ENCODE peak calls at places on chromosomes 3 and 15, in seven cellular contexts. A is HCT116, P is uterus, O is breast epithelium, U is transverse colon, X is esophagus muscularis mucosa, N is stomach. S is an unnamed sample.

GRCh38 chr3:97744289-97744688 is 20.3 kb upstream of the ARL6 start:
- DNase-seq in A (no peak), P (no peak), O (no peak), U (no peak), X (no peak), N (no peak), S (no peak)

GRCh38 chr15:57306944-57307411 is 69.3 kb upstream of the CGNL1 start:
- DNase-seq in A (no peak), P (no peak), O (no peak), U (no peak), X (no peak), N (no peak), S (no peak)

GRCh38 chr3:143168518-143169192 is 49.1 kb downstream of the CHST2 start:
- DNase-seq in A (no peak), P (no peak), O (no peak), U (no peak), X (no peak), N (no peak), S (no peak)

GRCh38 chr3:54575561-54575960 is 352.3 kb downstream of the LRTM1 start:
- DNase-seq in A (no peak), P (no peak), O (no peak), U (no peak), X (peak; percentile 82), N (no peak), S (no peak)

GRCh38 chr15:59685737-59686297 is 3.3 kb downstream of the BNIP2 start:
- DNase-seq in A (no peak), P (no peak), O (no peak), U (no peak), X (no peak), N (no peak), S (no peak)

GRCh38 chr3:39110041-39110639 is 2.7 kb downstream of the TTC21A start:
- DNase-seq in A (no peak), P (no peak), O (no peak), U (no peak), X (no peak), N (no peak), S (no peak)

GRCh38 chr3:175186511-175186910 is 327.4 kb downstream of the NAALADL2 start:
- DNase-seq in A (no peak), P (no peak), O (no peak), U (no peak), X (no peak), N (no peak), S (no peak)

GRCh38 chr3:55543228-55543627 is 56.1 kb upstream of the WNT5A start:
- DNase-seq in A (no peak), P (peak; percentile 54), O (no peak), U (no peak), X (no peak), N (no peak), S (no peak)

GRCh38 chr3:27578032-27578431 is 93.8 kb upstream of the SLC4A7 start:
- DNase-seq in A (no peak), P (no peak), O (no peak), U (no peak), X (no peak), N (no peak), S (no peak)

GRCh38 chr15:88331291-88331690 is 74.8 kb upstream of the NTRK3 start:
- DNase-seq in A (peak; percentile 72), P (no peak), O (no peak), U (peak; percentile 14), X (no peak), N (no peak), S (no peak)

GRCh38 chr3:17915341-17915740 is 172.9 kb upstream of the TBC1D5 start:
- DNase-seq in A (no peak), P (no peak), O (no peak), U (no peak), X (no peak), N (no peak), S (no peak)

DNA sequence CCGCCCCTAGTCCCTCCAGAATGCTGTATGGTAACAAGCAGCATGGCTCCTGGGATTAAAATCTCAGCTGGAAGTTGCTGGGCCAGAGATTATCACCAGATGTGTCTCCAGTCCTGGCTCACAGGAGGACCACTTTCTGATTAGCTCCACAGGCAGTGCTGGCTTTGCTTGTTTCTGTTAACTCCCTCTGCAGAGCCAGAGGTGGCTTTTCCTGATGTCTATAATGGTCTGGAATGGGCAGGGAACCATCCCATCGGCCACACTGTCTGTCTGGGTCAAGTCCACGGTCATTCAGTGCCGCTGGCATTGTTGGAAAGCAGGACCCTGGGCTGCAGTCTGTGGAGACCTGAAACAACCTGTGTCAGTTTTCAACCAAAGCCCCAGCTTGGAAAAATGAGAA is 119.6 kb upstream of the CTDSPL start:
- DNase-seq in A (no peak), P (no peak), O (no peak), U (no peak), X (peak; percentile 83), N (no peak), S (no peak)
- TF ChIP-seq POLR2A in A (no peak), P (no peak), O (no peak), U (no peak), X (no peak), N (no peak), S (no peak)

DNA sequence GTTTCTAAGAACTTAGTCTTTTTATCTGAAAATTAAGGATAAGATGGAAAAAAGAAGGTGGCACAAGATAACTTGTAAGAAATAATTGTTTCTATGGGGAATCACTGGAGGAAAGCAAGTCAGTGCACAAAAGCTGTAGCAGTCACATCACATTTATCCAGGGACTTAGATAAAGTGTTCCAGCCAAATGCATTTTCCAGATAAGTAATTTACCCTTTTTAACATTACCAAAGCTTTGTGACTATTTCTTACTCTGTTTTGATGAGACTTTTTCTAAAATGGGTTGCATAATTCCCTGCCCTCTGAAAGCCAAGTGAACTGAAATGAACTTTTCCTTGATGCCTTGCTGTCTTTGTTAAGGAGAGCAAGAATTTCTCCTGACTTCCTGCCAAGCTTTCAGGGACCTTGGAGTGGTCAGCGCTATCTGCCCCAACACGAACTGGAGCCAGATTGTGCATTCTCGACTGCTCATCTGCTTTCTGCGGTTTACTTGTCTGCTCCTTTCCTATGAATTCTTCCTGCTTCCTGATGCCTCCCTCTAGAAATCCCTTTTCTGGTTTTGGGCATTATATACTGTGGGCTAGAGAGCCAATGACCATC is 34.9 kb downstream of the EIF4E3 start:
- DNase-seq in A (no peak), P (no peak), O (peak; percentile 62), U (no peak), X (no peak), N (no peak), S (no peak)
- H3K4me1 ChIP-seq in A (no peaks in the 10 kb centered on the region), P (no peaks in the 10 kb centered on the region), O (peaks cover 8% of the 10 kb centered on the region), U (peaks cover 38% of the 10 kb centered on the region), X (peaks cover 56% of the 10 kb centered on the region), N (peaks cover 37% of the 10 kb centered on the region), S (no peaks in the 10 kb centered on the region)

GRCh38 chr15:72216079-72216478 is 14.9 kb downstream of the PKM start:
- DNase-seq in A (no peak), P (no peak), O (no peak), U (no peak), X (no peak), N (no peak), S (no peak)
- H3K36me3 ChIP-seq in A (peaks cover 82% of the 10 kb centered on the region), P (no peaks in the 10 kb centered on the region), O (no peaks in the 10 kb centered on the region), U (peaks cover 82% of the 10 kb centered on the region), X (peaks cover 83% of the 10 kb centered on the region), N (peaks cover 88% of the 10 kb centered on the region), S (no peaks in the 10 kb centered on the region)

GRCh38 chr15:68053701-68053996 is 466 bp upstream of the PIAS1 start:
- DNase-seq in A (no peak), P (no peak), O (no peak), U (no peak), X (no peak), N (no peak), S (no peak)
- TF ChIP-seq POLR2A in A (no peak), P (no peak), O (no peak), U (no peak), X (no peak), N (no peak), S (no peak)

S was measured in right lobe of liver.